ENCODE peak calls at places on chromosomes 3 and 15, in ten cellular contexts. Y is CD8-positive, alpha-beta memory T cell; W is sciatic nerve; R is KBM-7; E is posterior cingulate gyrus; Q is naive thymus-derived CD8-positive, alpha-beta T cell; T is glutamatergic neuron; L is Right ventricle myocardium inferior; U is GM04504; M is SJSA1. G is an unnamed sample.

GRCh38 chr15:65248506-65248905 is 37.2 kb upstream of the CILP start:
- DNase-seq in Y (no peak), W (no peak), R (no peak), E (no peak), Q (no peak), T (no peak), L (no peak), U (no peak), M (no peak), G (no peak)

GRCh38 chr15:65189102-65189740 is 4.1 kb upstream of the CLPX start:
- DNase-seq in Y (no peak), W (no peak), R (peak), E (no peak), Q (no peak), T (no peak), L (no peak), U (no peak), M (no peak), G (no peak)

GRCh38 chr3:20051123-20051806 is 11.0 kb downstream of the KAT2B start:
- DNase-seq in Y (no peak), W (no peak), R (no peak), E (no peak), Q (no peak), T (no peak), L (no peak), U (no peak), M (no peak), G (no peak)

GRCh38 chr3:88412346-88412745 is 262.6 kb downstream of the C3orf38 start:
- DNase-seq in Y (no peak), W (no peak), R (no peak), E (no peak), Q (no peak), T (no peak), L (no peak), U (no peak), M (no peak), G (no peak)

GRCh38 chr15:78492841-78493240 is 14.5 kb upstream of the HYKK start:
- DNase-seq in Y (no peak), W (no peak), R (no peak), E (no peak), Q (no peak), T (no peak), L (no peak), U (no peak), M (no peak), G (no peak)

GRCh38 chr15:96324192-96324895 is 6.2 kb upstream of the NR2F2 start:
- DNase-seq in Y (no peak), W (peak), R (no peak), E (no peak), Q (no peak), T (no peak), L (no peak), U (no peak), M (no peak), G (no peak)

GRCh38 chr3:39177708-39178332 is 14.6 kb downstream of the XIRP1 start:
- DNase-seq in Y (peak), W (peak), R (peak), E (peak), Q (peak), T (peak), L (peak), U (peak), M (peak), G (peak)

GRCh38 chr3:114554716-114555115 is 260.9 kb downstream of the TIGIT start:
- DNase-seq in Y (no peak), W (no peak), R (no peak), E (no peak), Q (no peak), T (no peak), L (no peak), U (no peak), M (no peak), G (no peak)

GRCh38 chr3:177379045-177379444 is 181.8 kb upstream of the TBL1XR1 start:
- DNase-seq in Y (no peak), W (no peak), R (no peak), E (no peak), Q (no peak), T (no peak), L (no peak), U (no peak), M (no peak), G (no peak)

GRCh38 chr15:76336254-76337046 is at the start of gene ISL2:
- DNase-seq in Y (peak), W (peak), R (peak), E (no peak), Q (no peak), T (peak), L (peak), U (peak), M (peak), G (no peak)

GRCh38 chr15:77143606-77144005 is 72.7 kb upstream of the TSPAN3 start:
- DNase-seq in Y (no peak), W (no peak), R (no peak), E (no peak), Q (no peak), T (no peak), L (no peak), U (no peak), M (no peak), G (no peak)

GRCh38 chr15:56817266-56817665 is 84.0 kb upstream of the ZNF280D start:
- DNase-seq in Y (no peak), W (no peak), R (no peak), E (no peak), Q (no peak), T (no peak), L (no peak), U (no peak), M (peak), G (no peak)

GRCh38 chr15:76203766-76204557 is 107.3 kb downstream of the ETFA start:
- DNase-seq in Y (no peak), W (peak), R (no peak), E (no peak), Q (no peak), T (no peak), L (no peak), U (no peak), M (no peak), G (no peak)

GRCh38 chr3:134838599-134838998 is 43.5 kb downstream of the EPHB1 start:
- DNase-seq in Y (no peak), W (no peak), R (peak), E (no peak), Q (no peak), T (no peak), L (no peak), U (no peak), M (no peak), G (no peak)

GRCh38 chr3:34178415-34178814 is 380.0 kb downstream of the PDCD6IP start:
- DNase-seq in Y (no peak), W (no peak), R (no peak), E (no peak), Q (no peak), T (no peak), L (no peak), U (no peak), M (no peak), G (no peak)

GRCh38 chr15:70853855-70854668 is at the start of gene LARP6:
- DNase-seq in Y (no peak), W (peak), R (peak), E (peak), Q (peak), T (peak), L (peak), U (no peak), M (peak), G (no peak)

GRCh38 chr15:73034213-73034612 is 18.1 kb upstream of the NEO1 start:
- DNase-seq in Y (no peak), W (no peak), R (no peak), E (no peak), Q (no peak), T (no peak), L (no peak), U (no peak), M (no peak), G (no peak)

GRCh38 chr15:98177950-98178848 is 217.7 kb downstream of the ARRDC4 start:
- DNase-seq in Y (no peak), W (peak), R (peak), E (no peak), Q (peak), T (peak), L (no peak), U (peak), M (no peak), G (no peak)

GRCh38 chr3:39260957-39261356 is 18.9 kb downstream of the CX3CR1 start:
- DNase-seq in Y (peak), W (peak), R (peak), E (no peak), Q (peak), T (no peak), L (peak), U (peak), M (peak), G (peak)

GRCh38 chr15:63772531-63772930 is 61.2 kb downstream of the HERC1 start:
- DNase-seq in Y (no peak), W (no peak), R (no peak), E (no peak), Q (no peak), T (no peak), L (no peak), U (no peak), M (no peak), G (no peak)

G was measured in T follicular helper cell.